ENCODE peak calls at places on chromosome 11, in ten cellular contexts. P is spleen; K is IMR-90; C is Caco-2; U is heart right ventricle; F is lower lobe of right lung; X is psoas muscle; Q is K562; N is GM23248; I is naive thymus-derived CD4-positive, alpha-beta T cell. L is an unnamed sample. For H3K4me1 and H3K36me3, the result is how much of the 10 kb centered on the place peaks cover.

GRCh38 chr11:61028135-61028729 is 56.8 kb downstream of the CD6 start:
- DNase-seq in P (peak), K (no peak), C (no peak), U (no peak), F (no peak), X (no peak), Q (no peak), N (no peak), I (no peak), L (no peak)

GRCh38 chr11:12110714-12111481 is 508 bp downstream of the MICAL2 start:
- DNase-seq in P (peak), K (no peak), C (peak), U (peak), F (peak), X (peak), Q (no peak), N (peak), I (peak), L (peak)

GRCh38 chr11:1221848-1222311 is 986 bp upstream of the MUC5B start:
- DNase-seq in P (peak), K (no peak), C (no peak), U (peak), F (peak), X (peak), Q (no peak), N (no peak), I (no peak), L (peak)

GRCh38 chr11:32400196-32400595 is 35.1 kb downstream of the WT1 start:
- DNase-seq in P (no peak), K (peak), C (peak), U (no peak), F (no peak), X (no peak), Q (no peak), N (peak), I (no peak), L (no peak)

GRCh38 chr11:21814169-21814568 is 378.7 kb upstream of the ANO5 start:
- DNase-seq in P (no peak), K (no peak), C (no peak), U (no peak), F (no peak), X (no peak), Q (no peak), N (no peak), I (no peak), L (no peak)

GRCh38 chr11:20601221-20601914 is 2.0 kb downstream of the SLC6A5 start:
- DNase-seq in P (no peak), K (no peak), C (no peak), U (no peak), F (no peak), X (no peak), Q (no peak), N (no peak), I (no peak), L (no peak)

GRCh38 chr11:94183886-94184264 is 55.2 kb downstream of the PANX1 start:
- DNase-seq in P (no peak), K (peak), C (peak), U (peak), F (peak), X (no peak), Q (peak), N (peak), I (peak), L (peak)

GRCh38 chr11:126307706-126308105 is 3.8 kb downstream of the DCPS start:
- DNase-seq in P (no peak), K (peak), C (no peak), U (no peak), F (no peak), X (no peak), Q (peak), N (peak), I (no peak), L (no peak)

GRCh38 chr11:64967376-64967775 is 4.5 kb downstream of the MAJIN start:
- DNase-seq in P (no peak), K (no peak), C (no peak), U (no peak), F (no peak), X (no peak), Q (no peak), N (no peak), I (no peak), L (no peak)

GRCh38 chr11:61007971-61008896 is 36.8 kb downstream of the CD6 start:
- DNase-seq in P (no peak), K (no peak), C (no peak), U (no peak), F (no peak), X (no peak), Q (no peak), N (no peak), I (no peak), L (peak)

GRCh38 chr11:70826541-70826943 is 425.8 kb downstream of the SHANK2 start:
- DNase-seq in P (no peak), K (no peak), C (no peak), U (no peak), F (no peak), X (no peak), Q (no peak), N (peak), I (no peak), L (peak)

GRCh38 chr11:44964526-44965209 is 14.0 kb upstream of the TP53I11 start:
- DNase-seq in P (no peak), K (no peak), C (peak), U (no peak), F (peak), X (no peak), Q (no peak), N (no peak), I (no peak), L (no peak)

GRCh38 chr11:121615506-121615905 is 162.7 kb upstream of the SORL1-AS1 start:
- DNase-seq in P (no peak), K (peak), C (no peak), U (no peak), F (no peak), X (no peak), Q (no peak), N (peak), I (no peak), L (no peak)

GRCh38 chr11:9688716-9689511 is 25.0 kb downstream of the SWAP70 start:
- DNase-seq in P (no peak), K (peak), C (no peak), U (no peak), F (no peak), X (no peak), Q (no peak), N (peak), I (no peak), L (no peak)

GRCh38 chr11:60016881-60017280 is at the start of gene OOSP4B:
- DNase-seq in P (no peak), K (no peak), C (no peak), U (no peak), F (no peak), X (no peak), Q (no peak), N (no peak), I (no peak), L (no peak)

GRCh38 chr11:91804057-91804456 is 420.6 kb upstream of the FAT3 start:
- DNase-seq in P (no peak), K (no peak), C (no peak), U (no peak), F (no peak), X (no peak), Q (no peak), N (no peak), I (no peak), L (no peak)

DNA sequence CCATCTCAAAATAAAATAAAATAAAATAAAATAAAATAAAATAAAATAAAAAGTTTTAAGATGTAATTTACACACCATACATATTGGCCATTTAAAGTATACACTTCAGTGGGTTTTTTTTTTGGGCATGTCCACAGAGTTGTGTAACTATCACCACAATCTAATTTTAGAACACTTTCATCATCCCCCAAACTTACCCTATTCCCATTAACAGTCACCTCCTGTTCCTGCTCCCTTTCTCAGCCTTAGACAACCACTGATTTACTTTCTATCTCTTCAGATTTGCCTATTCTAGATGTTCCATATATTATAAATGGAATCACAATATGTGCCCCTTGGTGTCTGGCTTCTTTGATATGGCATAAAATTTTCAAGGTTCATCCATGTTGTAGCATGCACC is 4.6 kb upstream of the ACER3 start:
- DNase-seq in P (no peak), K (no peak), C (no peak), U (no peak), F (no peak), X (no peak), Q (no peak), N (no peak), I (no peak), L (no peak)
- H3K4me1 ChIP-seq in P (under half), K (under half), C (under half), U (under half), F (under half), X (under half), Q (under half), N (under half), I (under half), L (under half)

GRCh38 chr11:35619754-35620640 is 1.7 kb downstream of the FJX1 start:
- DNase-seq in P (no peak), K (peak), C (peak), U (peak), F (peak), X (peak), Q (peak), N (no peak), I (no peak), L (peak)
- H3K4me3 ChIP-seq in P (peak), K (peak), C (peak), U (peak), F (peak), X (peak), Q (peak), N (peak), I (no peak), L (peak)

DNA sequence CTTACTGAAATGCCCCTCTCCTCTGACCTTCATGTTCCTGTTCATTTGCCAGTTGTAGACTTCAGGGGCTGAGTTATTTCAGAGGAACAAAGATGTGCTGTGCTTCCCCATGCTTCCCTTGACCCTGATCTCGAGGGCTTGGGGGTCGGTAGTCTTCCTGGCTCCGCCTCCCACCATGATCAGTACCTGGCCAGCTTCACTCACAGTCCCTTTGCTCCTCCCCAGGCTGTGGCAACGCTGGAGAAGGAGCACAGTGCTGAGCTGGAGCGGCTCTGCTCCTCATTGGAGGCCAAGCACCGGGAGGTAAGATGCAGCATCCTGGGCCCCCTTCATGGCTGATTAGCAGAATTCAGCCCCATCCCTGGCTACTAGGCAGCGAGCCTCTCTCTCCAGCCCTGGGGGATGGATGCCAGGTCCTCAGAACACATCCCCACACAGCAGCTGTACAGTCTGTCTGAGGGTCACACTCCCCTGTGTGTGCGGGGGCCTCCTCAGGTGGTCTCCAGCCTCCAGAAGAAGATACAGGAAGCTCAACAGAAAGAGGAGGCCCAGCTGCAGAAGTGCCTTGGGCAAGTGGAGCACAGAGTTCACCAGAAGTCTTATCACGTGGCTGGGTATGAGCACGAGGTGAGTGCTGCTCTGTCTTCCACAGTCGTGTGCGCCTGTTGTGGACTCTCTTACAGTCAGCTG is 64.5 kb downstream of the CEP164 start:
- DNase-seq in P (peak), K (no peak), C (peak), U (no peak), F (no peak), X (no peak), Q (no peak), N (no peak), I (no peak), L (no peak)
- H3K36me3 ChIP-seq in P (under half), K (half or more), C (under half), U (half or more), F (half or more), X (half or more), Q (under half), N (under half), I (under half), L (under half)

GRCh38 chr11:48025293-48025982 is 45.1 kb downstream of the PTPRJ start:
- DNase-seq in P (peak), K (no peak), C (no peak), U (no peak), F (no peak), X (no peak), Q (no peak), N (no peak), I (no peak), L (no peak)
- H3K4me1 ChIP-seq in P (half or more), K (under half), C (under half), U (under half), F (under half), X (under half), Q (under half), N (under half), I (under half), L (under half)

DNA sequence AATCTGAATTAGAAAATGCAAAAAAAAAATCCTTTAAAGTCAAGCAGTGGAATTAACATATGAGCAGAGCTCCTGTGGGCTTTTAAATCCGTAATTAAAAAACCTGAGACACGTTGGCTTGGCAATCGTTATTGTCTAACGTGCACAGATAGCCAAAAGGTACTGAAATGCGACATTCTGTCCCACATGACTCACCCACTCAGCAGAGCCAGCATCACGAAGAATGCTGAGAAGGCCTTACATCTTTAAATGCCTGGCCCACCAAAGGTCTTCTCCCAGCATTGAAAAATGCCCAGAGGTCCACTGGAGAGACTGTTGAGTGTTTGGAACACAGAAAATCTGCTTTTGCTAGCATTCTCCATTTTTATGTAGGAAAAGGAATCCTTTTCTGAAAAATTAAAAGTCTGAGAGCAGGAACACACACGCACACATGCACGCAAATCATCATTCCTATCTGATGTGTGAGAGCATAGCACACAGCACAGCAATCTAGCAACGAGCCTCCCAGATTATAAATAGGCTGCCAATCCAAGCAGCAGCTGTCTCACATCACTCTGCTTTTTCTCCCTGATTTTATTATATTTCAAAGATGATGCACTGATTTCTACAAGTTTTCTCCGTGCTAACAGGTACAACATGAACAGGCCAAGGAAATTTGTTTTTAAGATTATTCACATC is 94.5 kb downstream of the PHF21A start:
- DNase-seq in P (no peak), K (peak), C (no peak), U (no peak), F (no peak), X (no peak), Q (no peak), N (peak), I (no peak), L (no peak)
- H3K4me3 ChIP-seq in P (no peak), K (no peak), C (no peak), U (no peak), F (no peak), X (no peak), Q (no peak), N (no peak), I (no peak), L (no peak)

GRCh38 chr11:27266125-27266524 is 96.9 kb downstream of the CCDC34 start:
- DNase-seq in P (no peak), K (no peak), C (no peak), U (no peak), F (no peak), X (no peak), Q (no peak), N (no peak), I (no peak), L (no peak)

DNA sequence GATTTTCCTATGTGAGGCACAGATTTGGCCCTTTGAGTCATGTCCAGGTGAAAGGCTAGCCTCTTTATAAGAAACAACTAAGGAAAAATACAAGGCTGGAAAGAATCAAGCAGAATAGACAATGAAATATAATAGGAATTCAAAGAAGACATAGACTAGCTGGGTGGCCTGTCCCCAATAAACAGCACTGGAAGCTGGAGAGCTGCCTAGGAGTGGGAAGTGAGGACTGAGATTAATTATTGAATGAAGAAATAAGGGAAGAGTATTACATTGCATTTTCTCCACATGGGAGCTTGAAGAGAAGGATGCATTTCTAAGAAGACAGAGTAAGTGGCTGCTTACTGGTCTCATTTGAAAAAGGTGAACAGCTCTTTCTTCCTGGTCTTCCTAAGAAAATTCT is 100.0 kb downstream of the CCDC34 start:
- DNase-seq in P (no peak), K (no peak), C (no peak), U (no peak), F (no peak), X (no peak), Q (no peak), N (peak), I (no peak), L (no peak)
- H3K36me3 ChIP-seq in P (under half), K (under half), C (under half), U (under half), F (under half), X (under half), Q (under half), N (under half), I (under half), L (under half)

DNA sequence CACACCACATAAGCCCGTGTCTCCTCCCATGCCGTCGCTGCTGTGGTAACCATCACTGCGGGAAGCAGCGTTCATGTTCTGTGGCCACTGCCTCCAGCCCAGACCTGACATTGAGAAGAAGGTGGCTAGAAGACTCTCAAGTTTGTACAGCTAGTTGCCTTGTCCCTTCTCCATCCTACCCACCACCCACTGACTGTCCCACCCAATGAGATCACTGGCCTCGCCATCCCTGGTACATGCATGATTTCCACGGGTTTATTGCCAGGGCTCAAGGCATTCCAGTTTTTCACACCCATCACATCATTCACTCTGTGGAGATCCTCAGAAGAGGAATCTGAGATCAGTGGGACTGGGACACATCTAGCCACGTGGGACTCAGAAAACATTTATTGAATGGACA is 33.0 kb downstream of the AHNAK start:
- DNase-seq in P (no peak), K (no peak), C (no peak), U (no peak), F (no peak), X (no peak), Q (no peak), N (no peak), I (no peak), L (no peak)
- H3K4me1 ChIP-seq in P (under half), K (under half), C (under half), U (under half), F (under half), X (under half), Q (under half), N (under half), I (under half), L (under half)

GRCh38 chr11:102599642-102600261 is 25.4 kb downstream of the MMP20 start:
- DNase-seq in P (no peak), K (peak), C (peak), U (no peak), F (no peak), X (no peak), Q (peak), N (peak), I (no peak), L (no peak)
- H3K4me3 ChIP-seq in P (no peak), K (no peak), C (no peak), U (no peak), F (no peak), X (no peak), Q (no peak), N (peak), I (no peak), L (no peak)

DNA sequence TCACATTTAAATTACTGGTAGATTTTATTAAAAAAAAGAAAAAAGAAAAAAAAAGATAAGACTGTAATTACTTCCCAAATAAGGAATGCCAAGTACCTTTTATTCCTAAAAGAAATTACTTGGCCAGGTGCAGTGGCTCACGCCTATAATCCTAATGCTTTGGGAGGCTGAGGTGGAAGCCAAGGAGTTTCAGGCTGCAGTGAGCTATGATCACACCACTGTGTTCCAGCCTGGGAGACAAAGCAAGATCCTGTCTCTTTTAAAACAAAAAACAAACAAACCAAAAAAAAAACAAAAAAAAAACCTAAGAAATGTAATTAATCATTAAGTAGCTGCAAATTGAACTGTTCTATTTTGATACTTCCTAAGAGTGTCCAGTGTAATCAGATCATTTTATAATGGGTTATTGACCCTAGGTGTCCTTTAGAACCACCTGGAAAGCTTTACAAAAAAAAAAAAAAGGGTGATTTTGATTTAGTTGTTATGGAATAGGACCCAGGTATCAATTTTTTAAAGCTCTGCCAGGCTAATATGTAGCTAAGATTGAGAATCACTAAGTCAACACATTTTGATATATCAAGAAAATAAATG is 10.8 kb downstream of the LIN7C start:
- DNase-seq in P (no peak), K (no peak), C (no peak), U (no peak), F (no peak), X (no peak), Q (no peak), N (no peak), I (no peak), L (no peak)
- H3K36me3 ChIP-seq in P (under half), K (under half), C (under half), U (half or more), F (half or more), X (half or more), Q (half or more), N (under half), I (under half), L (under half)

L was measured in kidney.